ENCODE peak calls at places on chromosomes 13 and 19, in four cellular contexts. D is heart right ventricle, S is tibial nerve, B is ascending aorta. C is an unnamed sample. For H3K4me1, the result is how much of the 10 kb centered on the place peaks cover.

GRCh38 chr13:99988469-99989375 is 7.1 kb downstream of the ZIC2 start:
- DNase-seq in B (no peak), S (no peak), D (no peak), C (peak)

GRCh38 chr13:106499905-106500304 is 35.6 kb downstream of the EFNB2 start:
- DNase-seq in D (no peak), S (no peak), B (no peak), C (no peak)

GRCh38 chr19:42191855-42192254 is 25.6 kb downstream of the DEDD2 start:
- DNase-seq in D (no peak), B (no peak), S (no peak), C (no peak)

GRCh38 chr13:46553886-46554855 is 1.2 kb downstream of the LRCH1 start:
- DNase-seq in S (peak), D (peak), B (peak), C (peak)

GRCh38 chr13:106011600-106011999 is 523.9 kb downstream of the EFNB2 start:
- DNase-seq in B (no peak), S (no peak), D (no peak), C (no peak)

GRCh38 chr13:65943711-65944110 is 1286.4 kb downstream of the PCDH9 start:
- DNase-seq in D (no peak), B (no peak), S (no peak), C (no peak)

GRCh38 chr19:38713227-38713649 is 31.0 kb downstream of the CAPN12 start:
- DNase-seq in S (peak), B (no peak), D (peak), C (peak)

GRCh38 chr13:100694722-100695644 is 20.4 kb upstream of the TMTC4 start:
- DNase-seq in B (no peak), D (no peak), S (no peak), C (peak)

GRCh38 chr19:46967578-46968018 is 52.0 kb upstream of the NPAS1 start:
- DNase-seq in B (no peak), S (no peak), D (peak), C (peak)

GRCh38 chr19:16014923-16015804 is 61.1 kb upstream of the TPM4 start:
- DNase-seq in S (no peak), B (no peak), D (no peak), C (no peak)

GRCh38 chr19:13839938-13840750 is 36.8 kb upstream of the NANOS3 start:
- DNase-seq in B (peak), S (no peak), D (no peak), C (peak)

GRCh38 chr13:40552895-40553294 is 113.5 kb downstream of the FOXO1 start:
- DNase-seq in B (no peak), S (no peak), D (no peak), C (no peak)

GRCh38 chr19:58317481-58318072 is 9.2 kb upstream of the ZSCAN22 start:
- DNase-seq in B (no peak), D (no peak), S (no peak), C (no peak)

GRCh38 chr13:69374036-69374435 is 733.6 kb upstream of the ATXN8OS start:
- DNase-seq in S (no peak), D (no peak), B (no peak), C (no peak)

GRCh38 chr19:33818426-33818825 is 21.8 kb downstream of the KCTD15 start:
- DNase-seq in D (no peak), S (no peak), B (peak), C (no peak)

GRCh38 chr13:84962141-84962750 is 837.0 kb downstream of the SLITRK6 start:
- DNase-seq in D (no peak), S (no peak), B (no peak), C (no peak)

GRCh38 chr19:47094557-47095517 is 18.7 kb downstream of the ZC3H4 start:
- DNase-seq in B (no peak), S (no peak), D (no peak), C (peak)

GRCh38 chr13:36880961-36881360 is 39.1 kb downstream of the SMAD9 start:
- DNase-seq in B (no peak), S (no peak), D (no peak), C (no peak)

GRCh38 chr13:32278456-32278855 is 36.7 kb downstream of the ZAR1L start:
- DNase-seq in D (no peak), B (no peak), S (no peak), C (no peak)

GRCh38 chr19:15169541-15170285 is 31.1 kb downstream of the NOTCH3 start:
- DNase-seq in S (no peak), B (no peak), D (no peak), C (no peak)

GRCh38 chr13:113763254-113763653 is 4.2 kb downstream of the TMEM255B start:
- DNase-seq in B (no peak), S (no peak), D (no peak), C (no peak)

GRCh38 chr13:35388979-35389378 is 87.5 kb downstream of the MAB21L1 start:
- DNase-seq in D (no peak), B (no peak), S (no peak), C (no peak)

GRCh38 chr19:7340959-7341837 is 7.5 kb upstream of the ARHGEF18 start:
- DNase-seq in B (peak), D (peak), S (peak), C (peak)

DNA sequence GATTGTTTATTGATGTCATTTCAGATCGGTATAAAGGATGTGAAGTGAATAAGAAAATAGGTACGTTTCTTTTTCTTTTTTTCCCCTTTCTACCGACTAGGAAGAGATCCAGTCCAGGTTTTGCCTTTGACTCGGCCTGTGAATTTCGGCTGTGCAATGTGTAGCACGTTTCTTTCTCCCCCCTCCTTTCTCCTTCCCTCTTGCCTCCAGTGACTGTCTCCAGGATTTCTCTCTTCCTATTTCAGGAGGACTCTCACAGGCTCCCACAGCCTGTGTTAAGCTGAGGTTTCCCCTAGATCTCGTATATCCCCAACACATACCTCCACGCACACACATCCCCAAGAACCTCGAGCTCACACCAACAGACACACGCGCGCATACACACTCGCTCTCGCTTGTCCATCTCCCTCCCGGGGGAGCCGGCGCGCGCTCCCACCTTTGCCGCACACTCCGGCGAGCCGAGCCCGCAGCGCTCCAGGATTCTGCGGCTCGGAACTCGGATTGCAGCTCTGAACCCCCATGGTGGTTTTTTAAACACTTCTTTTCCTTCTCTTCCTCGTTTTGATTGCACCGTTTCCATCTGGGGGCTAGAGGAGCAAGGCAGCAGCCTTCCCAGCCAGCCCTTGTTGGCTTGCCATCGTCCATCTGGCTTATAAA is at the start of gene GPC6:
- DNase-seq in S (peak), D (no peak), B (peak), C (peak)
- H3K27ac ChIP-seq in S (peak), D (no peak), B (peak), C (peak)

GRCh38 chr19:45640849-45641273 is 1.7 kb upstream of the EML2 start:
- DNase-seq in D (no peak), S (no peak), B (no peak), C (peak)
- H3K4me3 ChIP-seq in D (no peak), S (no peak), B (no peak), C (no peak)

GRCh38 chr19:2042485-2043268 is 8.4 kb downstream of the MKNK2 start:
- DNase-seq in S (no peak), B (no peak), D (peak), C (peak)

GRCh38 chr19:2040647-2041435 is 10.2 kb downstream of the MKNK2 start:
- DNase-seq in S (no peak), D (peak), B (no peak), C (peak)

GRCh38 chr19:2043269-2043641 is 7.8 kb downstream of the MKNK2 start:
- DNase-seq in D (peak), B (peak), S (no peak), C (peak)

GRCh38 chr19:2041436-2041685 is 9.7 kb downstream of the MKNK2 start:
- DNase-seq in D (peak), B (no peak), S (no peak), C (no peak)

GRCh38 chr19:2041686-2042484 is 9.2 kb downstream of the MKNK2 start:
- DNase-seq in B (peak), S (peak), D (peak), C (peak)
- H3K4me1 ChIP-seq in B (under half), S (half or more), D (half or more), C (under half)

GRCh38 chr19:660793-661426 is 2.1 kb downstream of the RNF126 start:
- DNase-seq in D (no peak), S (no peak), B (no peak), C (no peak)
- H3K27ac ChIP-seq in D (peak), S (peak), B (peak), C (peak)